ENCODE peak calls at places on chromosomes 6 and 20, in ten cellular contexts. Y is head of caudate nucleus; O is stimulated activated CD4-positive, alpha-beta T cell treated with anti-CD3 and anti-CD28 coated beads, Interleukin-15, amount 100 ng/mL, for 1 hour; Q is caudate nucleus; S is psoas muscle; M is amygdala; G is tibial artery; U is HT1080; N is iPS-NIHi11; K is effector memory CD8-positive, alpha-beta T cell. W is an unnamed sample.

GRCh38 chr6:113645576-113645970 is 211.6 kb upstream of the MARCKS start:
- DNase-seq in Y (no peak), O (no peak), Q (no peak), S (no peak), M (no peak), G (no peak), U (peak; percentile 60), N (no peak), K (no peak), W (peak; percentile 24)

GRCh38 chr6:142474446-142475289 is 172.9 kb downstream of the ADGRG6 start:
- DNase-seq in Y (peak; percentile 69), O (no peak), Q (no peak), S (no peak), M (no peak), G (no peak), U (peak; percentile 75), N (peak; percentile 77), K (no peak), W (peak; percentile 75)

GRCh38 chr6:114419175-114419574 is 76.4 kb upstream of the HS3ST5 start:
- DNase-seq in Y (no peak), O (no peak), Q (no peak), S (no peak), M (no peak), G (no peak), U (peak; percentile 58), N (no peak), K (no peak), W (no peak)

GRCh38 chr20:42706762-42707161 is 482.9 kb downstream of the PTPRT start:
- DNase-seq in Y (no peak), O (no peak), Q (no peak), S (no peak), M (no peak), G (no peak), U (no peak), N (no peak), K (no peak), W (no peak)

GRCh38 chr20:58818585-58819285 is 32.0 kb downstream of the GNAS-AS1 start:
- DNase-seq in Y (no peak), O (no peak), Q (no peak), S (no peak), M (no peak), G (no peak), U (peak; percentile 69), N (no peak), K (no peak), W (no peak)

GRCh38 chr6:26543953-26544352 is 5.8 kb downstream of the HMGN4 start:
- DNase-seq in Y (no peak), O (no peak), Q (no peak), S (no peak), M (no peak), G (no peak), U (peak; percentile 45), N (no peak), K (no peak), W (peak; percentile 61)

GRCh38 chr6:145643760-145644159 is 91.6 kb downstream of the EPM2A start:
- DNase-seq in Y (no peak), O (no peak), Q (no peak), S (no peak), M (no peak), G (no peak), U (no peak), N (no peak), K (no peak), W (peak; percentile 3)

GRCh38 chr20:60977896-60978295 is 274.2 kb upstream of the CDH4 start:
- DNase-seq in Y (no peak), O (no peak), Q (no peak), S (no peak), M (no peak), G (no peak), U (no peak), N (no peak), K (no peak), W (no peak)

GRCh38 chr6:42532038-42532669 is 31.7 kb upstream of the UBR2 start:
- DNase-seq in Y (peak; percentile 11), O (no peak), Q (no peak), S (no peak), M (no peak), G (no peak), U (peak; percentile 32), N (peak; percentile 70), K (peak; percentile 13), W (peak; percentile 88)

GRCh38 chr6:31465718-31466117 is 32.2 kb upstream of the MICB start:
- DNase-seq in Y (no peak), O (no peak), Q (no peak), S (no peak), M (no peak), G (no peak), U (no peak), N (no peak), K (no peak), W (no peak)

GRCh38 chr6:71510057-71510713 is 221.6 kb downstream of the OGFRL1 start:
- DNase-seq in Y (peak; percentile 71), O (no peak), Q (peak; percentile 40), S (peak; percentile 31), M (no peak), G (peak; percentile 49), U (peak; percentile 75), N (peak; percentile 52), K (no peak), W (peak; percentile 49)

GRCh38 chr6:129359811-129360787 is 349.9 kb downstream of the ARHGAP18 start:
- DNase-seq in Y (no peak), O (no peak), Q (no peak), S (no peak), M (no peak), G (no peak), U (no peak), N (no peak), K (no peak), W (no peak)

GRCh38 chr6:51753635-51754034 is 333.8 kb downstream of the PKHD1 start:
- DNase-seq in Y (no peak), O (no peak), Q (no peak), S (no peak), M (no peak), G (no peak), U (peak; percentile 1), N (peak; percentile 54), K (no peak), W (no peak)

GRCh38 chr6:125611573-125612399 is 137.6 kb upstream of the HEY2 start:
- DNase-seq in Y (peak; percentile 39), O (no peak), Q (peak; percentile 9), S (no peak), M (peak; percentile 12), G (peak; percentile 47), U (no peak), N (peak; percentile 63), K (no peak), W (no peak)

GRCh38 chr6:165960692-165961091 is 207.0 kb downstream of the TBXT start:
- DNase-seq in Y (no peak), O (no peak), Q (no peak), S (no peak), M (no peak), G (no peak), U (no peak), N (no peak), K (no peak), W (no peak)

GRCh38 chr6:41062056-41062455 is 9.1 kb downstream of the APOBEC2 start:
- DNase-seq in Y (no peak), O (no peak), Q (no peak), S (no peak), M (no peak), G (no peak), U (no peak), N (no peak), K (no peak), W (no peak)

GRCh38 chr6:147624946-147625515 is 116.5 kb downstream of the SAMD5 start:
- DNase-seq in Y (no peak), O (no peak), Q (no peak), S (no peak), M (no peak), G (no peak), U (no peak), N (no peak), K (no peak), W (no peak)

GRCh38 chr20:48025661-48026060 is 240.4 kb upstream of the SULF2 start:
- DNase-seq in Y (no peak), O (no peak), Q (no peak), S (no peak), M (no peak), G (no peak), U (peak; percentile 24), N (no peak), K (no peak), W (no peak)

GRCh38 chr6:105445461-105445860 is 42.6 kb upstream of the PREP start:
- DNase-seq in Y (no peak), O (no peak), Q (no peak), S (no peak), M (no peak), G (no peak), U (no peak), N (no peak), K (no peak), W (no peak)

GRCh38 chr6:131379951-131380350 is 193.1 kb upstream of the ARG1 start:
- DNase-seq in Y (no peak), O (no peak), Q (no peak), S (no peak), M (no peak), G (no peak), U (peak; percentile 80), N (no peak), K (no peak), W (no peak)

GRCh38 chr6:129634411-129635230 is 75.4 kb downstream of the ARHGAP18 start:
- DNase-seq in Y (no peak), O (no peak), Q (no peak), S (no peak), M (no peak), G (no peak), U (peak; percentile 13), N (no peak), K (no peak), W (no peak)

GRCh38 chr6:4603856-4604369 is 172.3 kb upstream of the CDYL start:
- DNase-seq in Y (no peak), O (no peak), Q (no peak), S (no peak), M (no peak), G (no peak), U (no peak), N (no peak), K (no peak), W (no peak)